ENCODE peak calls at places on chromosomes 1 and 21, in four cellular contexts. D is progenitor cell of endocrine pancreas, J is hypothalamus, U is NCI-H2171. C is an unnamed sample.

GRCh38 chr1:23555949-23556640 is 3.2 kb downstream of the ID3 start:
- DNase-seq in D (no peak), J (no peak), U (no peak), C (peak)

GRCh38 chr1:97451422-97451821 is 469.4 kb downstream of the DPYD start:
- DNase-seq in D (no peak), J (no peak), U (no peak), C (no peak)

GRCh38 chr21:36429672-36430546 is 44.7 kb downstream of the CHAF1B start:
- DNase-seq in D (peak), J (no peak), U (no peak), C (peak)

GRCh38 chr1:28370220-28371010 is 875 bp downstream of the PHACTR4 start:
- DNase-seq in D (peak), J (no peak), U (no peak), C (no peak)

GRCh38 chr1:200980873-200981272 is 42.6 kb downstream of the KIF21B start:
- DNase-seq in D (no peak), J (no peak), U (no peak), C (no peak)

GRCh38 chr1:228205526-228206436 is 2.1 kb upstream of the OBSCN start:
- DNase-seq in D (no peak), J (no peak), U (no peak), C (no peak)

GRCh38 chr1:234607091-234608025 is 2.6 kb downstream of the IRF2BP2 start:
- DNase-seq in D (no peak), J (no peak), U (peak), C (peak)

GRCh38 chr1:104238991-104239390 is 489.3 kb downstream of the AMY1C start:
- DNase-seq in D (no peak), J (no peak), U (no peak), C (peak)

GRCh38 chr1:174258148-174258550 is 98.8 kb downstream of the RABGAP1L start:
- DNase-seq in D (no peak), J (no peak), U (peak), C (peak)

GRCh38 chr21:38976900-38977299 is 171.2 kb downstream of the ETS2 start:
- DNase-seq in D (no peak), J (no peak), U (no peak), C (no peak)

GRCh38 chr1:33641099-33641830 is 168.8 kb downstream of the ZSCAN20 start:
- DNase-seq in D (no peak), J (no peak), U (no peak), C (peak)

GRCh38 chr1:202010042-202011015 is at the start of gene ELF3:
- DNase-seq in D (peak), J (no peak), U (no peak), C (peak)

GRCh38 chr1:57963545-57963944 is 539.7 kb upstream of the DAB1 start:
- DNase-seq in D (no peak), J (no peak), U (peak), C (no peak)

GRCh38 chr1:67062412-67062811 is 8.5 kb upstream of the SLC35D1 start:
- DNase-seq in D (no peak), J (no peak), U (no peak), C (no peak)

GRCh38 chr1:228368801-228369607 is 37.6 kb downstream of the TRIM11 start:
- DNase-seq in D (no peak), J (no peak), U (no peak), C (no peak)

GRCh38 chr1:234973426-234974250 is 155.0 kb downstream of the TOMM20 start:
- DNase-seq in D (no peak), J (no peak), U (no peak), C (no peak)

GRCh38 chr1:7290971-7291970 is 479.8 kb upstream of the VAMP3 start:
- DNase-seq in D (no peak), J (no peak), U (no peak), C (no peak)

GRCh38 chr1:168390261-168390660 is 109.6 kb downstream of the TBX19 start:
- DNase-seq in D (no peak), J (no peak), U (no peak), C (no peak)

GRCh38 chr1:6386371-6386949 is 7.1 kb downstream of the ACOT7 start:
- DNase-seq in D (no peak), J (no peak), U (no peak), C (no peak)

GRCh38 chr1:219419860-219420259 is 193.0 kb downstream of the ZC3H11B start:
- DNase-seq in D (no peak), J (no peak), U (no peak), C (no peak)

GRCh38 chr1:2229921-2230700 is 2.0 kb downstream of the SKI start:
- DNase-seq in D (no peak), J (no peak), U (no peak), C (no peak)

GRCh38 chr1:168379110-168379860 is 98.6 kb downstream of the TBX19 start:
- DNase-seq in D (no peak), J (no peak), U (no peak), C (no peak)

GRCh38 chr1:179034720-179035119 is 9.0 kb downstream of the FAM20B start:
- DNase-seq in D (no peak), J (no peak), U (no peak), C (no peak)

GRCh38 chr1:39317910-39318633 is 113.6 kb downstream of the MACF1 start:
- DNase-seq in D (no peak), J (no peak), U (no peak), C (no peak)

GRCh38 chr1:246680696-246681127 is 43.5 kb upstream of the SCCPDH start:
- DNase-seq in D (no peak), J (no peak), U (no peak), C (peak)

GRCh38 chr1:160400284-160400645 is at the start of gene VANGL2:
- DNase-seq in D (peak), J (no peak), U (peak), C (peak)

GRCh38 chr21:44503901-44504399 is 36.0 kb downstream of the KRTAP10-1 start:
- DNase-seq in D (no peak), J (no peak), U (no peak), C (no peak)

GRCh38 chr1:201562257-201562656 is 23.3 kb downstream of the NAV1 start:
- DNase-seq in D (no peak), J (no peak), U (no peak), C (peak)

GRCh38 chr21:25573409-25574206 is 33.7 kb downstream of the MRPL39 start:
- DNase-seq in D (no peak), J (no peak), U (no peak), C (no peak)

GRCh38 chr1:100075773-100076172 is 57.0 kb downstream of the SASS6 start:
- DNase-seq in D (no peak), J (no peak), U (no peak), C (no peak)

GRCh38 chr1:9595156-9595967 is 6.7 kb downstream of the TMEM201 start:
- DNase-seq in D (no peak), J (no peak), U (no peak), C (no peak)

GRCh38 chr1:24020032-24020431 is 39.9 kb upstream of the SRSF10 start:
- DNase-seq in D (no peak), J (no peak), U (no peak), C (no peak)

C was measured in nephron progenitor cell.